ENCODE peak calls at places on chromosomes 11 and 22, in five cellular contexts. O is uterus, Z is kidney, F is body of pancreas, M is cardiac muscle cell. T is an unnamed sample.

GRCh38 chr11:73173755-73174494 is 31.8 kb upstream of the FCHSD2 start:
- DNase-seq in F (peak), O (peak), Z (peak), M (no peak), T (no peak)

GRCh38 chr11:33725496-33725895 is 10.7 kb downstream of the CD59 start:
- DNase-seq in O (no peak), Z (no peak), F (no peak), M (no peak), T (no peak)

GRCh38 chr11:122559734-122560382 is 95.7 kb upstream of the UBASH3B start:
- DNase-seq in M (no peak), F (no peak), Z (no peak), O (no peak), T (no peak)

GRCh38 chr11:35943294-35943693 is 568 bp upstream of the LDLRAD3 start:
- DNase-seq in M (no peak), F (no peak), Z (no peak), O (peak), T (peak)

GRCh38 chr11:34214961-34215805 is 109.8 kb downstream of the NAT10 start:
- DNase-seq in F (no peak), O (no peak), Z (no peak), M (no peak), T (no peak)

GRCh38 chr11:90593099-90593498 is 370.2 kb upstream of the CHORDC1 start:
- DNase-seq in F (no peak), O (no peak), M (no peak), Z (no peak), T (no peak)

GRCh38 chr11:77089004-77089545 is 13.6 kb upstream of the OMP start:
- DNase-seq in Z (peak), M (no peak), O (no peak), F (peak), T (peak)

GRCh38 chr11:77266766-77267165 is 34.7 kb downstream of the GDPD4 start:
- DNase-seq in O (no peak), M (no peak), Z (no peak), F (no peak), T (no peak)

GRCh38 chr11:29279716-29280115 is 737.1 kb downstream of the KCNA4 start:
- DNase-seq in O (no peak), M (no peak), Z (no peak), F (no peak), T (no peak)

GRCh38 chr22:23801886-23802377 is 15.2 kb downstream of the SMARCB1 start:
- DNase-seq in O (no peak), F (no peak), M (no peak), Z (peak), T (no peak)

GRCh38 chr11:117189191-117189940 is 9.8 kb upstream of the TAGLN start:
- DNase-seq in F (no peak), O (peak), Z (peak), M (no peak), T (peak)

GRCh38 chr11:43921561-43922294 is 20.7 kb upstream of the C11orf96 start:
- DNase-seq in O (no peak), Z (no peak), M (no peak), F (no peak), T (no peak)

GRCh38 chr11:58628446-58628845 is 6.0 kb downstream of the CNTF start:
- DNase-seq in F (peak), O (no peak), Z (no peak), M (no peak), T (no peak)

GRCh38 chr11:77175021-77175842 is 47.2 kb downstream of the MYO7A start:
- DNase-seq in Z (peak), F (no peak), O (no peak), M (no peak), T (no peak)

GRCh38 chr22:43821606-43822425 is 9.7 kb upstream of the EFCAB6 start:
- DNase-seq in F (no peak), Z (peak), O (no peak), M (no peak), T (peak)

GRCh38 chr11:56740886-56741285 is 7.6 kb downstream of the OR9G4 start:
- DNase-seq in O (no peak), M (no peak), F (no peak), Z (no peak), T (no peak)

GRCh38 chr11:97610000-97610399 is 1220.2 kb downstream of the JRKL start:
- DNase-seq in O (no peak), M (no peak), F (no peak), Z (no peak), T (no peak)

GRCh38 chr22:45192701-45193187 is 29.0 kb downstream of the NUP50 start:
- DNase-seq in F (no peak), M (peak), Z (no peak), O (no peak), T (no peak)

GRCh38 chr22:47127441-47127871 is 365.0 kb downstream of the TBC1D22A start:
- DNase-seq in Z (no peak), F (no peak), M (no peak), O (no peak), T (no peak)

GRCh38 chr22:32830957-32831356 is 29.5 kb downstream of the TIMP3 start:
- DNase-seq in M (no peak), O (no peak), Z (no peak), F (no peak), T (no peak)

GRCh38 chr22:32828150-32828549 is 26.6 kb downstream of the TIMP3 start:
- DNase-seq in M (peak), F (no peak), Z (no peak), O (no peak), T (no peak)

GRCh38 chr22:32830473-32830872 is 29.0 kb downstream of the TIMP3 start:
- DNase-seq in F (peak), M (peak), O (peak), Z (peak), T (peak)

GRCh38 chr22:32828561-32828960 is 27.1 kb downstream of the TIMP3 start:
- DNase-seq in O (peak), Z (no peak), F (no peak), M (no peak), T (no peak)

GRCh38 chr22:32829451-32829851 is 27.9 kb downstream of the TIMP3 start:
- DNase-seq in F (no peak), O (no peak), M (no peak), Z (no peak), T (no peak)
- H3K27ac ChIP-seq in F (no peak), O (peak), M (no peak), Z (no peak), T (no peak)

GRCh38 chr11:134392953-134393615 is 19.0 kb downstream of the B3GAT1 start:
- DNase-seq in O (no peak), M (no peak), F (no peak), Z (no peak), T (no peak)

GRCh38 chr11:134389464-134390180 is 22.4 kb downstream of the B3GAT1 start:
- DNase-seq in O (no peak), F (no peak), M (no peak), Z (no peak), T (no peak)

GRCh38 chr11:134391656-134392055 is 20.4 kb downstream of the B3GAT1 start:
- DNase-seq in F (no peak), Z (no peak), O (no peak), M (no peak), T (no peak)

GRCh38 chr11:134390706-134391105 is 21.3 kb downstream of the B3GAT1 start:
- DNase-seq in F (no peak), Z (no peak), M (no peak), O (no peak), T (no peak)

DNA sequence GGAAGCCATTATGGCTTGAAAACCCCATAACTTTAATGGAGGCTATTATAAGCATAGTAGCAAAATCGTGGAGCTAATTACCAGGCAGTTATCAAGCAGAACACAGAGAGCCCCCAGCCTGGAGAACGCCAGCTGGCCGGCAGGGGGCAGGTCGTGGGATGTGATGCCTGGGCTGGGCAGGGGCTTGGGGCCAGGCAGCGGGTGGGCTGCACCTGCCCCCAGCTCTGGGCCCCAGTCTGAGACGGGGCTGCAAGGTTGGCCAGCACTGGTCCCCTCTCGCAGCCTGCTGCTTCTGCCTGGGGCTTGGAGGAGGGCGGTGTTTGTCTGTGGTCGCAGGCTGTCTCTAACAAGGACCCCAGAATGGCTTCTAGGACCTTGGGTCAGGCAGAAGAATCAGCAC is 20.9 kb downstream of the B3GAT1 start:
- DNase-seq in Z (no peak), O (no peak), M (no peak), F (no peak), T (no peak)
- TF ChIP-seq CTCF in Z (no peak), O (no peak), M (no peak), F (no peak), T (no peak)

GRCh38 chr11:71914127-71914526 is 14.3 kb downstream of the XNDC1N start:
- DNase-seq in Z (no peak), F (no peak), M (no peak), O (no peak), T (no peak)
- H3K4me3 ChIP-seq in Z (no peak), F (no peak), M (no peak), O (no peak), T (no peak)

GRCh38 chr11:13983081-13983751 is 20.7 kb downstream of the SPON1 start:
- DNase-seq in F (no peak), M (no peak), O (peak), Z (no peak), T (peak)

GRCh38 chr11:13984616-13985474 is 22.3 kb downstream of the SPON1 start:
- DNase-seq in Z (no peak), F (no peak), O (no peak), M (peak), T (no peak)
- H3K27ac ChIP-seq in Z (no peak), F (no peak), O (peak), M (no peak), T (no peak)

GRCh38 chr11:132284611-132285010 is 914.2 kb downstream of the NTM start:
- DNase-seq in F (no peak), Z (no peak), M (no peak), O (no peak), T (no peak)

GRCh38 chr11:132284048-132284447 is 913.6 kb downstream of the NTM start:
- DNase-seq in O (no peak), M (no peak), Z (no peak), F (no peak), T (no peak)

DNA sequence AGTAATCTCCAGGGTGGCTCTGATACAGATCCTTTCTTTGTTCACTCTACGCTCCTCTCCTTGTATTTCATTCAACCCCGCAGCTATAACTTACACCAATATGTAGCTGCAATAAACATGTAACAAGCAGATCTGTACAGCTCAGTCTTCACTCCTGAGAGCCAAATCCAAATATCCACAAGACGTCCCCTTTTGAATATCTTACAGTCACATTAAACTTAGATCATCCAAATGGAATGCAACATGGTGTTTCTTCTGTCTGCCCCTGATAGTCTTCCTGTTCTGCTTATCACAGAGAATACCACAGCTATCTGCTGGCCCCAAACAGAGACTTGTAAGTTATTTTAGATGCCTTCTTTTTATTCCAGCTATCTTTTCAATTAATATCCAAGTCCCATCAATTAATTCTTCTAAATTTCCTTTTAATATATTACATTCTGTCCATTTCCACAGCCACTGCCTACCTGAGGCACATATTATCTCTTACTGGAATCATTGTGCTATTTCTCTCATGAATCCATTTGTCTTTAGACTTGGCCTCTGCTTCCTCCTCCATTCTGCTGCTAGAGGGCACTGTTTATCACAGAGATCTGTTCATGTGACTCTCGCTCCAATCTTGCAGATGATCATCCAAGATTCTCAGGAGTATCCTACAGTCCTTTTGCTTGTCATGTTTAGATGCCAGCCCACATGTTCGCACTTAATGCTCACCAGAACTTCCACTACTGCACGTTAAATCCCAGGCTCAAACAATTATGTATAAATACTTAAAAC is 908.6 kb downstream of the NTM start:
- DNase-seq in F (no peak), Z (no peak), M (no peak), O (no peak), T (no peak)
- TF ChIP-seq CTCF in F (peak), Z (peak), M (peak), O (no peak), T (no peak)

GRCh38 chr11:66311470-66311964 is 5.3 kb downstream of the CD248 start:
- DNase-seq in M (no peak), F (no peak), O (no peak), Z (peak), T (no peak)
- H3K4me3 ChIP-seq in M (peak), F (no peak), O (peak), Z (peak), T (peak)

DNA sequence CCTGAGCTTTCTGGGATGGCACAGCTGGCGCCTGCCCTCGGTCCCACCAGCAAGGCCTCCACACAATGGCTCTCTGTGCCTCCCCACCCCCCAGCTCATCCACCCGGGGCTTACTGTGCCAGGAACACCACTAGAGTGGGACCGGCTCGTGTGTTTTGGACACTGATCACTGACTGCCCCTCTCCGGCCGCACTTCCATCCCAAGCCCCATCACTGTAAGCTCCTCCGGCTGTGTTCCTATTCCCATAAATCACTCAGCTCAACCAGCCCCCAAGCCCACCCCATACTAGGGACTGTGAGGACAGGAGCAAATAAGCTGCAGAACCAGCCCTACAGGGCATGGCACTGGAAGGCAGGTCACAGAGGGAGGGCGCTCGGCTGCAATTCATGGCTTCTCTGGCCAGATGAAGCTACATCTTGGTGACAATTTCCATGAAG is 7.3 kb downstream of the APBB1 start:
- DNase-seq in Z (no peak), F (no peak), O (no peak), M (no peak), T (no peak)
- H3K27ac ChIP-seq in Z (no peak), F (no peak), O (no peak), M (no peak), T (no peak)

DNA sequence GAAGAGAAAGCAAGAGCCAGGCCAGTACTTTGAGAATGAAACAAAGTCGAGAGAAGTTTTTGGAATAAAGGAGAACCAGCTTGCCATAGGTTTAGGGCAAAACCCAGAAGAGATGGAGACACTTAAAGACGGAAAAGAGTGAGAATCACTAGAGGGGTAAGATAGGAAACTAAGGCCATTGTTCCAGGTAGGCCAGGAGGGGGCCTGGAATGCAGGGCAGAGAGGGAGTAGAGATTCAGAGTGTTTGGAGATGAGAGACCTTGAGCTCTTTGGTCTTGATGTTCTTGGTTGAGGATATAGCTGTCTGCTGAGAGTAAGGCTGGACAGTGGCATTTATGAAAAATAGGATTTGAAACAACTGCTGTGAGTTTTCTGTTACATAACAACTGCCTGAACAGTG is 263.3 kb upstream of the POU2AF2 start:
- DNase-seq in O (no peak), F (no peak), Z (no peak), M (no peak), T (no peak)
- TF ChIP-seq CTCF in O (no peak), F (no peak), Z (no peak), M (no peak), T (no peak)

GRCh38 chr22:26534874-26535470 is 22.7 kb upstream of the TFIP11 start:
- DNase-seq in M (no peak), O (no peak), F (no peak), Z (no peak), T (no peak)

GRCh38 chr22:26535499-26535898 is 23.2 kb upstream of the TFIP11 start:
- DNase-seq in M (no peak), F (no peak), Z (no peak), O (no peak), T (no peak)

GRCh38 chr22:26534166-26534855 is 22.0 kb upstream of the TFIP11 start:
- DNase-seq in O (no peak), F (no peak), M (no peak), Z (no peak), T (no peak)

GRCh38 chr22:26536762-26537134 is 24.5 kb upstream of the TFIP11 start:
- DNase-seq in Z (no peak), F (no peak), O (no peak), M (no peak), T (no peak)

DNA sequence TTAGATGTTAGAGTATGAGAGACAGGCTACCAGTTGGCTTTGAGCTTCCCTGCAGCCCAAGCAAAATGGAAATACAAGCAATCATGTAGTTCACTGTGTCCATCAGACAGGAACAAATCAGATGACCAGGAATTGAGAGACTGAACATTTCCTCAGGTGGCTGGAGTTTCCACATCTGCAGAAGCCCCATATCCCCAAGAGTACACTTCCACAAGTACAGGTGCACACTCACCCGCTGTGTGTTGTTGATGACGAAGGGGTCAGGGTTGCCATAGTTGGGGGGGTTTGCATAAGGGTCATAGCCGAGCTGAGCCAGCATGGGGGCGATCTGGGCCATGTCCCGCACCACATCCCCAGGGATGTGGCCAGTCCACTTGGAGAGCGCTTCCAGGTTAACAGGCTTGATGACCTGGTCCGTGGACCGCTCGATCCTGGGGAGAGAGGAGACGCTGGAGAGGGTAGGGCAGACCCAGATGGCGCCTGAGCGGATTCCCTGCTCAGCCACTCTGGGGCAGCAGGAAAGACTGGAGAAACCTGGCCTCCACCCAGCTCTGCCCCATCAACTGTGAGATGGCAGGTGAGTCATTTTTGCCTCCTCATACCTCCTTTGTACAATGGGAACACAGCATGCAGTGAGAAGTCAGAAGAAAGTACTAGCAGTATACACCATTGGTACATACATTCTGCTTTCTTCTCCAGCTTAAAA is 23.9 kb upstream of the TFIP11 start:
- DNase-seq in O (no peak), Z (no peak), M (no peak), F (peak), T (no peak)
- H3K4me3 ChIP-seq in O (no peak), Z (no peak), M (no peak), F (no peak), T (no peak)

GRCh38 chr22:36067237-36067558 is 38.6 kb upstream of the RBFOX2 start:
- DNase-seq in O (no peak), M (no peak), F (no peak), Z (no peak), T (no peak)

GRCh38 chr22:36065462-36065774 is 36.8 kb upstream of the RBFOX2 start:
- DNase-seq in O (no peak), Z (no peak), M (no peak), F (no peak), T (no peak)

GRCh38 chr22:36068776-36069344 is 40.2 kb upstream of the RBFOX2 start:
- DNase-seq in M (no peak), F (no peak), Z (no peak), O (no peak), T (no peak)

GRCh38 chr22:36064358-36064757 is 35.7 kb upstream of the RBFOX2 start:
- DNase-seq in Z (no peak), F (no peak), O (no peak), M (no peak), T (no peak)

GRCh38 chr22:36065775-36066544 is 37.3 kb upstream of the RBFOX2 start:
- DNase-seq in M (peak), F (peak), Z (peak), O (peak), T (peak)
- H3K27ac ChIP-seq in M (peak), F (peak), Z (peak), O (peak), T (peak)

T was measured in ovary.